ENCODE peak calls at places on chromosomes 6 and 20, in six cellular contexts. One of them, this sample, is unnamed.

GRCh38 chr20:48153523-48153922 is 368.2 kb upstream of the SULF2 start:
- DNase-seq in endodermal cell: no peak
- DNase-seq in Peyer's patch: no peak
- DNase-seq in psoas muscle: no peak
- DNase-seq in GM23338: peak; percentile 17
- DNase-seq in heart right ventricle: no peak
- DNase-seq in this sample: no peak

GRCh38 chr20:63154395-63154794 is 61.5 kb downstream of the YTHDF1 start:
- DNase-seq in Peyer's patch: no peak
- DNase-seq in heart right ventricle: peak; percentile 2
- DNase-seq in endodermal cell: no peak
- DNase-seq in psoas muscle: peak; percentile 15
- DNase-seq in GM23338: no peak
- DNase-seq in this sample: no peak

GRCh38 chr6:2028457-2029038 is 216.9 kb downstream of the GMDS start:
- DNase-seq in GM23338: no peak
- DNase-seq in Peyer's patch: no peak
- DNase-seq in psoas muscle: no peak
- DNase-seq in heart right ventricle: no peak
- DNase-seq in endodermal cell: no peak
- DNase-seq in this sample: no peak

GRCh38 chr6:85390105-85390728 is 59.7 kb upstream of the NT5E start:
- DNase-seq in GM23338: no peak
- DNase-seq in Peyer's patch: peak; percentile 82
- DNase-seq in heart right ventricle: no peak
- DNase-seq in psoas muscle: no peak
- DNase-seq in endodermal cell: no peak
- DNase-seq in this sample: no peak

GRCh38 chr6:51579013-51579412 is 508.4 kb downstream of the PKHD1 start:
- DNase-seq in Peyer's patch: no peak
- DNase-seq in GM23338: no peak
- DNase-seq in endodermal cell: no peak
- DNase-seq in heart right ventricle: no peak
- DNase-seq in psoas muscle: no peak
- DNase-seq in this sample: no peak

GRCh38 chr6:16602035-16602434 is 159.2 kb downstream of the ATXN1 start:
- DNase-seq in GM23338: no peak
- DNase-seq in Peyer's patch: no peak
- DNase-seq in psoas muscle: no peak
- DNase-seq in endodermal cell: no peak
- DNase-seq in heart right ventricle: no peak
- DNase-seq in this sample: no peak

GRCh38 chr20:20273281-20273680 is 94.6 kb upstream of the INSM1 start:
- DNase-seq in Peyer's patch: no peak
- DNase-seq in GM23338: no peak
- DNase-seq in heart right ventricle: no peak
- DNase-seq in endodermal cell: no peak
- DNase-seq in psoas muscle: no peak
- DNase-seq in this sample: no peak

GRCh38 chr6:128507337-128508310 is 12.8 kb downstream of the PTPRK start:
- DNase-seq in psoas muscle: no peak
- DNase-seq in heart right ventricle: no peak
- DNase-seq in endodermal cell: no peak
- DNase-seq in Peyer's patch: peak; percentile 67
- DNase-seq in GM23338: no peak
- DNase-seq in this sample: no peak

GRCh38 chr6:40584741-40585140 is 2.4 kb downstream of the LRFN2 start:
- DNase-seq in psoas muscle: no peak
- DNase-seq in endodermal cell: no peak
- DNase-seq in heart right ventricle: no peak
- DNase-seq in Peyer's patch: no peak
- DNase-seq in GM23338: no peak
- DNase-seq in this sample: no peak

GRCh38 chr6:131946992-131947955 is 3.9 kb downstream of the CCN2 start:
- DNase-seq in heart right ventricle: no peak
- DNase-seq in psoas muscle: no peak
- DNase-seq in GM23338: no peak
- DNase-seq in endodermal cell: no peak
- DNase-seq in Peyer's patch: no peak
- DNase-seq in this sample: no peak
- H3K4me3 ChIP-seq in heart right ventricle: no peak overlapping the region
- H3K4me3 ChIP-seq in psoas muscle: peak overlapping the region; percentile 70
- H3K4me3 ChIP-seq in GM23338: no peak overlapping the region
- H3K4me3 ChIP-seq in endodermal cell: no peak overlapping the region
- H3K4me3 ChIP-seq in Peyer's patch: no peak overlapping the region
- H3K4me3 ChIP-seq in this sample: no peak overlapping the region

GRCh38 chr6:107491791-107492674 is 2.1 kb downstream of the SOBP start:
- DNase-seq in heart right ventricle: peak; percentile 55
- DNase-seq in GM23338: no peak
- DNase-seq in Peyer's patch: no peak
- DNase-seq in psoas muscle: peak; percentile 63
- DNase-seq in endodermal cell: no peak
- DNase-seq in this sample: peak; percentile 58

GRCh38 chr6:107496892-107497684 is 7.2 kb downstream of the SOBP start:
- DNase-seq in endodermal cell: no peak
- DNase-seq in Peyer's patch: no peak
- DNase-seq in GM23338: no peak
- DNase-seq in psoas muscle: no peak
- DNase-seq in heart right ventricle: no peak
- DNase-seq in this sample: no peak

GRCh38 chr6:107496041-107496440 is 6.1 kb downstream of the SOBP start:
- DNase-seq in endodermal cell: no peak
- DNase-seq in psoas muscle: no peak
- DNase-seq in Peyer's patch: no peak
- DNase-seq in heart right ventricle: no peak
- DNase-seq in GM23338: no peak
- DNase-seq in this sample: no peak

GRCh38 chr6:107493158-107494057 is 3.5 kb downstream of the SOBP start:
- DNase-seq in heart right ventricle: no peak
- DNase-seq in Peyer's patch: no peak
- DNase-seq in endodermal cell: no peak
- DNase-seq in GM23338: peak; percentile 59
- DNase-seq in psoas muscle: peak; percentile 61
- DNase-seq in this sample: no peak

GRCh38 chr6:107495196-107495643 is 5.3 kb downstream of the SOBP start:
- DNase-seq in psoas muscle: no peak
- DNase-seq in heart right ventricle: no peak
- DNase-seq in GM23338: no peak
- DNase-seq in Peyer's patch: no peak
- DNase-seq in endodermal cell: no peak
- DNase-seq in this sample: peak; percentile 52
- H3K27ac ChIP-seq in psoas muscle: peak overlapping the region; percentile 82
- H3K27ac ChIP-seq in heart right ventricle: peak overlapping the region; percentile 88
- H3K27ac ChIP-seq in GM23338: no peak overlapping the region
- H3K27ac ChIP-seq in Peyer's patch: peak overlapping the region; percentile 60
- H3K27ac ChIP-seq in endodermal cell: peak overlapping the region; percentile 42
- H3K27ac ChIP-seq in this sample: peak overlapping the region; percentile 94

GRCh38 chr6:39228111-39228971 is 934 bp downstream of the KCNK5 start:
- DNase-seq in endodermal cell: peak; percentile 59
- DNase-seq in Peyer's patch: no peak
- DNase-seq in psoas muscle: no peak
- DNase-seq in GM23338: no peak
- DNase-seq in heart right ventricle: no peak
- DNase-seq in this sample: no peak
- H3K27me3 ChIP-seq in endodermal cell: no peaks in the 10 kb centered on the region
- H3K27me3 ChIP-seq in Peyer's patch: no peaks in the 10 kb centered on the region
- H3K27me3 ChIP-seq in psoas muscle: no peaks in the 10 kb centered on the region
- H3K27me3 ChIP-seq in GM23338: no peaks in the 10 kb centered on the region
- H3K27me3 ChIP-seq in heart right ventricle: peaks cover 66% of the 10 kb centered on the region
- H3K27me3 ChIP-seq in this sample: no peaks in the 10 kb centered on the region

DNA sequence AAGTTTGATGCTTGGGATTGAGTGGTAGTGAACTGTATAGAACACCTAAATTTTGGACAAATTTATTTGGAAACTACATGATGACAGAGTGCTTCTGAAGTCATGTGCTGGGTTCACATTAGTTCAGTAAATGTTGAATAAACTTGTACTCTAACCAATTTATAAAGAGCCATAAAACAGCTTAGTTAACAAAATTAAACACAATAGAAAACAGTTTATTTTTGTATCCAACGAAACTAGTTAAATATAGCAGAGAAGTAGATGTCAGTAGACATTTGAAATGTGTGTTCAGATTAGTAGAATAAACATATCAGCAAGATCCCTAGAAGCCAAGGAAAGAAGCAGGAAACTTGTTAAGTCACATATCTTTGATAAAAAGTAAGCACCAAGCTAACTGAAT is 32.1 kb downstream of the SCAF8 start:
- DNase-seq in GM23338: no peak
- DNase-seq in heart right ventricle: no peak
- DNase-seq in endodermal cell: no peak
- DNase-seq in psoas muscle: no peak
- DNase-seq in Peyer's patch: no peak
- DNase-seq in this sample: no peak
- H3K4me3 ChIP-seq in GM23338: no peak overlapping the region
- H3K4me3 ChIP-seq in heart right ventricle: no peak overlapping the region
- H3K4me3 ChIP-seq in endodermal cell: no peak overlapping the region
- H3K4me3 ChIP-seq in psoas muscle: no peak overlapping the region
- H3K4me3 ChIP-seq in Peyer's patch: no peak overlapping the region
- H3K4me3 ChIP-seq in this sample: no peak overlapping the region

GRCh38 chr20:12928755-12929401 is 79.9 kb upstream of the SPTLC3 start:
- DNase-seq in endodermal cell: no peak
- DNase-seq in GM23338: no peak
- DNase-seq in psoas muscle: no peak
- DNase-seq in heart right ventricle: no peak
- DNase-seq in Peyer's patch: no peak
- DNase-seq in this sample: no peak
- H3K27ac ChIP-seq in endodermal cell: no peak overlapping the region
- H3K27ac ChIP-seq in GM23338: no peak overlapping the region
- H3K27ac ChIP-seq in psoas muscle: no peak overlapping the region
- H3K27ac ChIP-seq in heart right ventricle: no peak overlapping the region
- H3K27ac ChIP-seq in Peyer's patch: no peak overlapping the region
- H3K27ac ChIP-seq in this sample: no peak overlapping the region

GRCh38 chr20:61736751-61737310 is 328.9 kb downstream of the TAF4 start:
- DNase-seq in GM23338: no peak
- DNase-seq in Peyer's patch: no peak
- DNase-seq in heart right ventricle: no peak
- DNase-seq in endodermal cell: no peak
- DNase-seq in psoas muscle: peak; percentile 19
- DNase-seq in this sample: peak; percentile 22
- H3K27me3 ChIP-seq in GM23338: no peaks in the 10 kb centered on the region
- H3K27me3 ChIP-seq in Peyer's patch: no peaks in the 10 kb centered on the region
- H3K27me3 ChIP-seq in heart right ventricle: peaks cover 70% of the 10 kb centered on the region
- H3K27me3 ChIP-seq in endodermal cell: no peaks in the 10 kb centered on the region
- H3K27me3 ChIP-seq in psoas muscle: no peaks in the 10 kb centered on the region
- H3K27me3 ChIP-seq in this sample: no peaks in the 10 kb centered on the region

GRCh38 chr20:17936791-17937687 is 31.6 kb downstream of the SNX5 start:
- DNase-seq in GM23338: peak; percentile 55
- DNase-seq in heart right ventricle: peak; percentile 58
- DNase-seq in endodermal cell: peak; percentile 68
- DNase-seq in psoas muscle: peak; percentile 67
- DNase-seq in Peyer's patch: peak; percentile 76
- DNase-seq in this sample: peak; percentile 89
- H3K4me3 ChIP-seq in GM23338: no peak overlapping the region
- H3K4me3 ChIP-seq in heart right ventricle: no peak overlapping the region
- H3K4me3 ChIP-seq in endodermal cell: peak overlapping the region; percentile 25
- H3K4me3 ChIP-seq in psoas muscle: no peak overlapping the region
- H3K4me3 ChIP-seq in Peyer's patch: no peak overlapping the region
- H3K4me3 ChIP-seq in this sample: no peak overlapping the region

GRCh38 chr6:167668019-167668753 is 158.5 kb upstream of the AFDN start:
- DNase-seq in heart right ventricle: no peak
- DNase-seq in psoas muscle: peak; percentile 72
- DNase-seq in GM23338: no peak
- DNase-seq in Peyer's patch: no peak
- DNase-seq in endodermal cell: no peak
- DNase-seq in this sample: no peak

GRCh38 chr6:167668754-167669552 is 157.8 kb upstream of the AFDN start:
- DNase-seq in psoas muscle: no peak
- DNase-seq in endodermal cell: no peak
- DNase-seq in heart right ventricle: no peak
- DNase-seq in Peyer's patch: no peak
- DNase-seq in GM23338: no peak
- DNase-seq in this sample: no peak

GRCh38 chr6:167670938-167671338 is 155.8 kb upstream of the AFDN start:
- DNase-seq in GM23338: no peak
- DNase-seq in Peyer's patch: peak; percentile 74
- DNase-seq in heart right ventricle: no peak
- DNase-seq in endodermal cell: no peak
- DNase-seq in psoas muscle: no peak
- DNase-seq in this sample: no peak

GRCh38 chr6:167669870-167670802 is 156.6 kb upstream of the AFDN start:
- DNase-seq in endodermal cell: no peak
- DNase-seq in psoas muscle: no peak
- DNase-seq in Peyer's patch: no peak
- DNase-seq in heart right ventricle: peak; percentile 41
- DNase-seq in GM23338: no peak
- DNase-seq in this sample: no peak

DNA sequence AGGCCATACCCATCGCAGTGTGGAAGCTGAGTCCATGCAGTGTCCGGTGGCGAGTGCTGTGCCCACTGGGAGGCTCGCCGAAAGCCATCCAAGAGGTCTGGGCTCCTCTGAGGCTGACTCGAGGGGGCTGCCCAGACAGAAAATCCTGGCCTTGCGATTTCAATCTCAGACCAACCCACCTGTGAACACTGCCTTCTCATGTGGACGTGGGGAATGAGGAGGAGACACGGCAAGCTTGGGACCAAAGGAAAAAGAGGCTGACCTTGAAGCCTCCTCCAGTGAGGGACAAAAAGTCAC is 157.2 kb upstream of the AFDN start:
- DNase-seq in GM23338: no peak
- DNase-seq in psoas muscle: no peak
- DNase-seq in endodermal cell: no peak
- DNase-seq in heart right ventricle: no peak
- DNase-seq in Peyer's patch: no peak
- DNase-seq in this sample: no peak
- H3K27ac ChIP-seq in GM23338: no peak overlapping the region
- H3K27ac ChIP-seq in psoas muscle: no peak overlapping the region
- H3K27ac ChIP-seq in endodermal cell: no peak overlapping the region
- H3K27ac ChIP-seq in heart right ventricle: no peak overlapping the region
- H3K27ac ChIP-seq in Peyer's patch: no peak overlapping the region
- H3K27ac ChIP-seq in this sample: no peak overlapping the region